ENCODE peak calls at places on chromosome 1, in five cellular contexts. A is omental fat pad, X is WTC11, Q is upper lobe of left lung, Z is fibroblast of pulmonary artery. J is an unnamed sample.

GRCh38 chr1:38898653-38899230 is 17.4 kb upstream of the GJA9 start:
- DNase-seq in A (no peak), Z (no peak), X (no peak), Q (no peak), J (no peak)

GRCh38 chr1:205656236-205656635 is 24.1 kb downstream of the SLC45A3 start:
- DNase-seq in Q (no peak), A (no peak), X (no peak), Z (no peak), J (no peak)

GRCh38 chr1:11923827-11924113 is 2.5 kb downstream of the KIAA2013 start:
- DNase-seq in Q (no peak), A (no peak), Z (no peak), X (no peak), J (no peak)

GRCh38 chr1:1328254-1328653 is 2.8 kb upstream of the TAS1R3 start:
- DNase-seq in X (no peak), A (no peak), Q (peak), Z (no peak), J (no peak)

GRCh38 chr1:238101923-238102322 is 211.2 kb upstream of the ZP4 start:
- DNase-seq in A (no peak), X (no peak), Q (no peak), Z (no peak), J (no peak)

GRCh38 chr1:232954594-232955365 is 4.4 kb downstream of the NTPCR start:
- DNase-seq in X (no peak), Z (no peak), A (no peak), Q (no peak), J (no peak)

GRCh38 chr1:204520834-204521709 is 4.9 kb downstream of the MDM4 start:
- DNase-seq in Q (no peak), Z (peak), X (no peak), A (no peak), J (no peak)

GRCh38 chr1:27574871-27575831 is 28.8 kb downstream of the AHDC1 start:
- DNase-seq in Q (peak), A (no peak), Z (peak), X (peak), J (no peak)

GRCh38 chr1:241716915-241717651 is 65.0 kb downstream of the WDR64 start:
- DNase-seq in X (no peak), Q (no peak), A (no peak), Z (no peak), J (no peak)

GRCh38 chr1:30196457-30196856 is 526.9 kb downstream of the MATN1 start:
- DNase-seq in X (no peak), Z (no peak), Q (no peak), A (no peak), J (no peak)

GRCh38 chr1:66623812-66624211 is 89.9 kb downstream of the SGIP1 start:
- DNase-seq in Z (peak), X (no peak), A (no peak), Q (no peak), J (no peak)

GRCh38 chr1:90204036-90204594 is 209.2 kb downstream of the ZNF326 start:
- DNase-seq in A (no peak), Q (no peak), Z (no peak), X (no peak), J (no peak)

GRCh38 chr1:75579046-75579445 is 31.9 kb downstream of the SLC44A5 start:
- DNase-seq in Q (no peak), X (no peak), Z (peak), A (no peak), J (no peak)

GRCh38 chr1:171763764-171764163 is 17.7 kb upstream of the METTL13 start:
- DNase-seq in Q (no peak), X (no peak), Z (no peak), A (no peak), J (no peak)

GRCh38 chr1:202272446-202272845 is 69.3 kb downstream of the UBE2T start:
- DNase-seq in Z (no peak), X (no peak), Q (no peak), A (no peak), J (no peak)
- TF ChIP-seq CTCF in Z (no peak), X (no peak), Q (no peak), A (no peak), J (no peak)

GRCh38 chr1:167090289-167090942 is at the start of gene GPA33:
- DNase-seq in A (no peak), Z (no peak), X (no peak), Q (no peak), J (no peak)

GRCh38 chr1:167094690-167095089 is 815 bp downstream of the STYXL2 start:
- DNase-seq in A (no peak), X (no peak), Z (no peak), Q (peak), J (no peak)

GRCh38 chr1:167095368-167095767 is 1.5 kb downstream of the STYXL2 start:
- DNase-seq in X (no peak), Q (no peak), A (no peak), Z (peak), J (no peak)

GRCh38 chr1:167092653-167093052 is 1.2 kb upstream of the STYXL2 start:
- DNase-seq in Q (no peak), Z (no peak), X (no peak), A (no peak), J (no peak)

DNA sequence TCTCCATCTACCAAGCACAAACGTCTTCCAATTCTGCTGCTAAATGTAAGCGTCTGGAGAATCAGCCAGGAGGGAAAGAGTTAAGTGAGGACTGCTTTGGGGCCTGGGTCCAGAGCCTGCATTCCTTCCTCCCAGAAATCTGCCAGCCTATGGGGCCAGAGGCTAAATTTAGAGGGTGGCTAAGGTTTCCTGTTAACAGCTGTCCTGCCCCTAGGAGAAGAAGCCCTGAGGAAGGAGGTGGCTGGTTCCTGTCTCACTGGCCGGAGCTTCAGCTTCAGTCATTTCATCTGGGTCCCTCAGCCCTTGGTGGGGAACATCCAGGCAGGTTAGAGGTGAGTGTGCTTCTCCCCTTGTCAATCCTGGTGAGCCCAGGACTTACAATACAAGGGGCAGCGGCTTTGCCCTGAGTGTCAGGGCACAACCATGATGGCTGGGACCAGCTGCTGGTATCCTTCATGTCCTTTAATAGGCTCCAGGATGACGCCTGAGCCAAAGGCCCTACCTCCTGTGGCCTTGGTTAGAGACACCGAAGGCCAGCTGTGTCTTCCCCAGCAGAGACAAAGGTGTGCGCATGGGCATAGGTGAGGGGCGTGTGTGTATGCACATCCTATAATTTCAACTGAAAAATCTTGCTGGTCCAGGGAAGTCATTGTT is at the start of gene STYXL2:
- DNase-seq in A (no peak), Z (no peak), Q (no peak), X (no peak), J (no peak)
- TF ChIP-seq CTCF in A (no peak), Z (no peak), Q (no peak), X (no peak), J (no peak)

GRCh38 chr1:55868026-55868425 is 652.9 kb upstream of the USP24 start:
- DNase-seq in A (no peak), Q (no peak), Z (peak), X (no peak), J (no peak)
- TF ChIP-seq CTCF in A (no peak), Q (no peak), Z (no peak), X (no peak), J (no peak)

GRCh38 chr1:88780485-88780884 is 96.4 kb downstream of the PKN2 start:
- DNase-seq in Z (no peak), Q (no peak), X (no peak), A (no peak), J (no peak)

GRCh38 chr1:88779880-88780279 is 95.8 kb downstream of the PKN2 start:
- DNase-seq in Z (no peak), X (no peak), Q (no peak), A (no peak), J (no peak)

GRCh38 chr1:88783145-88783544 is 99.1 kb downstream of the PKN2 start:
- DNase-seq in A (no peak), Z (no peak), Q (no peak), X (no peak), J (no peak)

GRCh38 chr1:88787023-88787903 is 103.2 kb downstream of the PKN2 start:
- DNase-seq in Q (no peak), Z (no peak), A (no peak), X (no peak), J (no peak)

DNA sequence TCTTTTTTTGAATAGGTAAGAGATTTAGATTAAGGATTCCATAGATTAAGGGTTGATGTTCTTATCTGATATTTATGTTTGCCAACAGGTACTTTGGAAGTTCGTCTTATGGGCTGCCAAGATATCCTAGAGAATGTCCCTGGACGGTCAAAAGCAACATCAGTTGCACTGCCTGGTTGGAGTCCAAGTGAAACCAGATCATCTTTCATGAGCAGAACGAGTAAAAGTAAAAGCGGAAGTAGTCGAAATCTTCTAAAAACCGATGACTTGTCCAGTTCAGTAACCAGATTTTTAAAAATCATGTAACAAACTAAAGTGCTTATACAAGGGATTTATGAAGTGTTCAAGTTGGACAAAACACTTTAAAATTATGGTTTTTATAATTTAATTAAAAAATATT is 100.5 kb downstream of the PKN2 start:
- DNase-seq in Q (no peak), A (no peak), X (no peak), Z (no peak), J (no peak)
- TF ChIP-seq CTCF in Q (no peak), A (no peak), X (no peak), Z (no peak), J (no peak)

DNA sequence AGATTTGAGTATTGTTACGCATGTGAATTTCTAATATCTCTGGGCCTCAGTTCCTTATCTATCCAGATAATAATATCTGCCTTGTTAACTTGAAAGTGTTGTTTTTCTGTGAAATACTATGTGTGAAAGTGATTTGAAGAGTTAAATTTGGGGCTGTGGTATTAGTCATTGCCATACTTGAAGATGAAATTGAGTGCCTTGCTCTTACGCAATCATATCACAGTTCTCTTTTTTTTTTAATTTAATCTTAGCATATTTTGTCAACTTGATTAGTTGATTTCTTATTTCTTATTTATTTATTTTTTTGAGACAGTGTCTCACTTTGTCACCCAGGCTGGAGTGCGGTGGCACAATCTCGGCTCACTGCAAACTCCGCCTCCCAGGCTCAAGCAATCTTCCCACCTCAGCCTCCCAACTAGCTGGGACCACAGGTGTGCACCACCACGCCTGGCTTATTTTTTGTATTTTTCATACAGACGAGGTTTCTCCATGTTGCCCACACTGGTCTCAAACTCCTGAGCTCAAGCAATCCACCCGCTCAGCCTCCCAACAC is 31.0 kb downstream of the AGO4 start:
- DNase-seq in Z (peak), A (no peak), X (no peak), Q (no peak), J (no peak)
- TF ChIP-seq CTCF in Z (no peak), A (no peak), X (no peak), Q (no peak), J (no peak)

GRCh38 chr1:46342677-46343350 is 2.2 kb downstream of the NSUN4 start:
- DNase-seq in X (no peak), Z (no peak), Q (no peak), A (no peak), J (no peak)

GRCh38 chr1:46343351-46343695 is 2.7 kb downstream of the NSUN4 start:
- DNase-seq in Z (no peak), X (no peak), Q (no peak), A (no peak), J (no peak)

GRCh38 chr1:46341222-46342083 is 846 bp downstream of the NSUN4 start:
- DNase-seq in A (no peak), X (peak), Z (no peak), Q (peak), J (no peak)

GRCh38 chr1:46343705-46344104 is 3.1 kb downstream of the NSUN4 start:
- DNase-seq in Z (no peak), A (no peak), Q (no peak), X (no peak), J (no peak)

DNA sequence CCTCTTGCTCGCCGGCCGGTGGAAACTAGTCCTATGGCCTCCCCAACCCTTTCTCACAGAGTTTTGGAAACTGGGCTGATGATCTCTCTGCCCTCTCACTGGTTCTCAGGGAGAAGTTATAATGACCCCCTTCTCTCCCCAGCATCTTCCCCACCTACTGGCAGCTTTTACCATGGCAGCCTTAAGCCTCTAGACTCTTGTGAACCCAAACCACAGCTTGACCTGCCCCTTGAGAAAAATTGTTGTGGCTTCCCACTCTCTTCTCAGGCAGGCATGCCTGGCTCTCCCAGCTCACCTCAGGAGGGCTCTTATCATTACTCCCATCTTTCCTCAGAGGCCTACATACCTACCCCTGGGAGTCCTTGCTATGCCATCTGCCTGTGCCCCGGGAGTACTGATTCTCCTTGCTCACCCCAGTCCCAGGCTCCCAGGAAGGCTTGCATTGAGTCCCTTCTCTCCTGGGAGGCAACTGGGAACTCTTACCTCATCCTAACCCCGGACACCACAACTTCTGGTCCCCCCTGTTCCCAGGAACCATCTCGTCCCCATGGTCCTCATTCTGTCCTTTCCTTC is 1.6 kb downstream of the NSUN4 start:
- DNase-seq in X (peak), A (no peak), Q (no peak), Z (peak), J (no peak)
- TF ChIP-seq CTCF in X (no peak), A (no peak), Q (peak), Z (peak), J (no peak)

J was measured in D721Med.